ENCODE peak calls at places on chromosomes 6 and 20, in ten cellular contexts. Q is transverse colon; X is lower lobe of right lung; C is astrocyte of the spinal cord; O is GM12864; E is Panc1; H is adipocyte; B is CD8-positive, alpha-beta memory T cell; F is gastrocnemius medialis; W is fibroblast of lung. U is an unnamed sample.

GRCh38 chr6:25681848-25682247 is 29.8 kb downstream of the SCGN start:
- DNase-seq in Q (no peak), X (no peak), C (no peak), O (no peak), E (no peak), H (no peak), B (no peak), F (no peak), W (no peak), U (no peak)

GRCh38 chr6:44285552-44286284 is 15.5 kb downstream of the TMEM151B start:
- DNase-seq in Q (no peak), X (no peak), C (peak), O (no peak), E (no peak), H (peak), B (no peak), F (no peak), W (no peak), U (no peak)

GRCh38 chr6:139881251-139881650 is 506.8 kb upstream of the CITED2 start:
- DNase-seq in Q (no peak), X (no peak), C (no peak), O (no peak), E (no peak), H (no peak), B (no peak), F (no peak), W (no peak), U (no peak)

GRCh38 chr6:121485359-121485809 is 49.9 kb downstream of the GJA1 start:
- DNase-seq in Q (no peak), X (no peak), C (peak), O (no peak), E (no peak), H (peak), B (no peak), F (no peak), W (no peak), U (no peak)

GRCh38 chr6:39076993-39077535 is 28.5 kb downstream of the GLP1R start:
- DNase-seq in Q (no peak), X (no peak), C (no peak), O (no peak), E (no peak), H (no peak), B (no peak), F (no peak), W (no peak), U (no peak)

GRCh38 chr6:37306624-37307222 is 47.1 kb upstream of the RNF8 start:
- DNase-seq in Q (no peak), X (no peak), C (no peak), O (no peak), E (no peak), H (no peak), B (no peak), F (no peak), W (no peak), U (no peak)

GRCh38 chr6:137339929-137340559 is 120.9 kb upstream of the IFNGR1 start:
- DNase-seq in Q (no peak), X (no peak), C (no peak), O (no peak), E (no peak), H (peak), B (no peak), F (no peak), W (no peak), U (no peak)

GRCh38 chr20:14445310-14445709 is 107.9 kb upstream of the FLRT3 start:
- DNase-seq in Q (no peak), X (no peak), C (peak), O (no peak), E (no peak), H (peak), B (no peak), F (no peak), W (peak), U (no peak)

GRCh38 chr6:99232003-99232402 is 117.5 kb downstream of the FAXC start:
- DNase-seq in Q (no peak), X (no peak), C (no peak), O (no peak), E (no peak), H (no peak), B (no peak), F (no peak), W (no peak), U (no peak)

GRCh38 chr6:143210420-143210819 is 149.7 kb downstream of the AIG1 start:
- DNase-seq in Q (no peak), X (no peak), C (no peak), O (no peak), E (no peak), H (no peak), B (no peak), F (no peak), W (no peak), U (no peak)

GRCh38 chr6:103983000-103983399 is 876.7 kb downstream of the HACE1 start:
- DNase-seq in Q (no peak), X (no peak), C (no peak), O (no peak), E (no peak), H (no peak), B (no peak), F (no peak), W (no peak), U (no peak)

GRCh38 chr6:18978330-18979128 is 591.4 kb downstream of the RNF144B start:
- DNase-seq in Q (no peak), X (no peak), C (peak), O (no peak), E (no peak), H (no peak), B (no peak), F (no peak), W (peak), U (no peak)

GRCh38 chr20:62710886-62711702 is 2.5 kb downstream of the NTSR1 start:
- DNase-seq in Q (peak), X (no peak), C (no peak), O (no peak), E (no peak), H (no peak), B (no peak), F (no peak), W (no peak), U (no peak)

GRCh38 chr6:5439749-5440148 is 178.4 kb downstream of the FARS2 start:
- DNase-seq in Q (no peak), X (no peak), C (no peak), O (no peak), E (no peak), H (no peak), B (no peak), F (no peak), W (peak), U (no peak)

GRCh38 chr6:116556065-116556464 is 2.5 kb downstream of the CALHM4 start:
- DNase-seq in Q (no peak), X (no peak), C (peak), O (no peak), E (no peak), H (peak), B (no peak), F (no peak), W (peak), U (no peak)

GRCh38 chr20:62049342-62050165 is 16.1 kb downstream of the TAF4 start:
- DNase-seq in Q (no peak), X (peak), C (no peak), O (no peak), E (no peak), H (no peak), B (no peak), F (no peak), W (no peak), U (no peak)

GRCh38 chr6:11224252-11224965 is 8.1 kb downstream of the NEDD9 start:
- DNase-seq in Q (no peak), X (no peak), C (peak), O (no peak), E (no peak), H (no peak), B (peak), F (no peak), W (no peak), U (no peak)
- H3K4me3 ChIP-seq in Q (no peak), X (peak), C (no peak), O (no peak), E (no peak), H (peak), B (no peak), F (peak), W (no peak), U (peak)

GRCh38 chr6:165854061-165854862 is 191.2 kb upstream of the PDE10A start:
- DNase-seq in Q (no peak), X (no peak), C (no peak), O (no peak), E (no peak), H (no peak), B (no peak), F (no peak), W (no peak), U (no peak)

GRCh38 chr6:165855856-165856255 is 192.8 kb upstream of the PDE10A start:
- DNase-seq in Q (no peak), X (no peak), C (no peak), O (no peak), E (no peak), H (no peak), B (no peak), F (no peak), W (no peak), U (no peak)

GRCh38 chr6:165858571-165858970 is 195.5 kb upstream of the PDE10A start:
- DNase-seq in Q (no peak), X (no peak), C (no peak), O (no peak), E (no peak), H (no peak), B (no peak), F (no peak), W (no peak), U (no peak)

GRCh38 chr6:165852676-165853075 is 189.6 kb upstream of the PDE10A start:
- DNase-seq in Q (no peak), X (no peak), C (no peak), O (no peak), E (no peak), H (no peak), B (no peak), F (no peak), W (no peak), U (no peak)

GRCh38 chr6:165854863-165855593 is 192.0 kb upstream of the PDE10A start:
- DNase-seq in Q (no peak), X (no peak), C (no peak), O (no peak), E (no peak), H (no peak), B (no peak), F (no peak), W (no peak), U (no peak)
- H3K4me3 ChIP-seq in Q (no peak), X (no peak), C (no peak), O (no peak), E (no peak), H (no peak), B (no peak), F (no peak), W (no peak), U (no peak)

GRCh38 chr6:113744886-113745285 is 112.3 kb upstream of the MARCKS start:
- DNase-seq in Q (no peak), X (no peak), C (no peak), O (no peak), E (no peak), H (peak), B (no peak), F (no peak), W (no peak), U (no peak)
- H3K4me3 ChIP-seq in Q (no peak), X (no peak), C (no peak), O (no peak), E (no peak), H (no peak), B (no peak), F (no peak), W (no peak), U (no peak)

GRCh38 chr6:41721396-41721795 is 14.0 kb downstream of the TFEB start:
- DNase-seq in Q (no peak), X (peak), C (no peak), O (no peak), E (no peak), H (no peak), B (no peak), F (no peak), W (no peak), U (no peak)
- H3K4me3 ChIP-seq in Q (no peak), X (no peak), C (no peak), O (peak), E (no peak), H (no peak), B (no peak), F (no peak), W (no peak), U (no peak)

GRCh38 chr6:105889902-105890301 is 196.2 kb upstream of the PRDM1 start:
- DNase-seq in Q (no peak), X (no peak), C (no peak), O (no peak), E (no peak), H (no peak), B (no peak), F (no peak), W (no peak), U (no peak)
- H3K4me3 ChIP-seq in Q (no peak), X (no peak), C (no peak), O (no peak), E (no peak), H (no peak), B (no peak), F (no peak), W (no peak), U (no peak)